ENCODE peak calls at places on chromosomes 2 and 18, in six cellular contexts. One of them, this sample, is unnamed.

GRCh38 chr2:106025796-106026195 is 168.3 kb downstream of the UXS1 start:
- DNase-seq in cardiac muscle cell: no peak
- DNase-seq in stimulated activated CD4-positive, alpha-beta T cell treated with anti-CD3 and anti-CD28 coated beads, Interleukin-2, amount 100 ng/mL, for 48 hours: no peak
- DNase-seq in activated T-helper 9 cell treated with anti-CD3 and anti-CD28 coated beads, Interleukin-2, amount 50 U/mL, for 16 hours: no peak
- DNase-seq in iPS-NIHi11: no peak
- DNase-seq in KBM-7: no peak
- DNase-seq in this sample: no peak

GRCh38 chr2:193966590-193966989 is 1690.4 kb upstream of the SLC39A10 start:
- DNase-seq in iPS-NIHi11: peak
- DNase-seq in cardiac muscle cell: no peak
- DNase-seq in activated T-helper 9 cell treated with anti-CD3 and anti-CD28 coated beads, Interleukin-2, amount 50 U/mL, for 16 hours: no peak
- DNase-seq in KBM-7: no peak
- DNase-seq in stimulated activated CD4-positive, alpha-beta T cell treated with anti-CD3 and anti-CD28 coated beads, Interleukin-2, amount 100 ng/mL, for 48 hours: no peak
- DNase-seq in this sample: no peak

GRCh38 chr18:10259934-10260333 is 194.5 kb upstream of the APCDD1 start:
- DNase-seq in cardiac muscle cell: no peak
- DNase-seq in stimulated activated CD4-positive, alpha-beta T cell treated with anti-CD3 and anti-CD28 coated beads, Interleukin-2, amount 100 ng/mL, for 48 hours: no peak
- DNase-seq in iPS-NIHi11: no peak
- DNase-seq in KBM-7: no peak
- DNase-seq in activated T-helper 9 cell treated with anti-CD3 and anti-CD28 coated beads, Interleukin-2, amount 50 U/mL, for 16 hours: no peak
- DNase-seq in this sample: no peak

GRCh38 chr2:43114210-43114609 is 112.2 kb downstream of the ZFP36L2 start:
- DNase-seq in activated T-helper 9 cell treated with anti-CD3 and anti-CD28 coated beads, Interleukin-2, amount 50 U/mL, for 16 hours: no peak
- DNase-seq in iPS-NIHi11: no peak
- DNase-seq in cardiac muscle cell: no peak
- DNase-seq in stimulated activated CD4-positive, alpha-beta T cell treated with anti-CD3 and anti-CD28 coated beads, Interleukin-2, amount 100 ng/mL, for 48 hours: no peak
- DNase-seq in KBM-7: peak
- DNase-seq in this sample: no peak

GRCh38 chr2:42079737-42080287 is 32.0 kb downstream of the PKDCC start:
- DNase-seq in iPS-NIHi11: no peak
- DNase-seq in cardiac muscle cell: no peak
- DNase-seq in activated T-helper 9 cell treated with anti-CD3 and anti-CD28 coated beads, Interleukin-2, amount 50 U/mL, for 16 hours: no peak
- DNase-seq in stimulated activated CD4-positive, alpha-beta T cell treated with anti-CD3 and anti-CD28 coated beads, Interleukin-2, amount 100 ng/mL, for 48 hours: no peak
- DNase-seq in KBM-7: no peak
- DNase-seq in this sample: no peak

GRCh38 chr2:101788995-101789970 is 91.8 kb downstream of the MAP4K4 start:
- DNase-seq in activated T-helper 9 cell treated with anti-CD3 and anti-CD28 coated beads, Interleukin-2, amount 50 U/mL, for 16 hours: no peak
- DNase-seq in stimulated activated CD4-positive, alpha-beta T cell treated with anti-CD3 and anti-CD28 coated beads, Interleukin-2, amount 100 ng/mL, for 48 hours: no peak
- DNase-seq in cardiac muscle cell: no peak
- DNase-seq in iPS-NIHi11: no peak
- DNase-seq in KBM-7: no peak
- DNase-seq in this sample: no peak

GRCh38 chr2:231336700-231337099 is 58.8 kb upstream of the B3GNT7 start:
- DNase-seq in activated T-helper 9 cell treated with anti-CD3 and anti-CD28 coated beads, Interleukin-2, amount 50 U/mL, for 16 hours: no peak
- DNase-seq in iPS-NIHi11: no peak
- DNase-seq in stimulated activated CD4-positive, alpha-beta T cell treated with anti-CD3 and anti-CD28 coated beads, Interleukin-2, amount 100 ng/mL, for 48 hours: no peak
- DNase-seq in KBM-7: no peak
- DNase-seq in cardiac muscle cell: no peak
- DNase-seq in this sample: no peak

GRCh38 chr2:192030289-192030688 is 164.4 kb downstream of the TMEFF2 start:
- DNase-seq in KBM-7: no peak
- DNase-seq in iPS-NIHi11: no peak
- DNase-seq in activated T-helper 9 cell treated with anti-CD3 and anti-CD28 coated beads, Interleukin-2, amount 50 U/mL, for 16 hours: no peak
- DNase-seq in stimulated activated CD4-positive, alpha-beta T cell treated with anti-CD3 and anti-CD28 coated beads, Interleukin-2, amount 100 ng/mL, for 48 hours: no peak
- DNase-seq in cardiac muscle cell: no peak
- DNase-seq in this sample: no peak

GRCh38 chr2:104090407-104090806 is 763.5 kb upstream of the POU3F3 start:
- DNase-seq in iPS-NIHi11: no peak
- DNase-seq in activated T-helper 9 cell treated with anti-CD3 and anti-CD28 coated beads, Interleukin-2, amount 50 U/mL, for 16 hours: no peak
- DNase-seq in KBM-7: no peak
- DNase-seq in stimulated activated CD4-positive, alpha-beta T cell treated with anti-CD3 and anti-CD28 coated beads, Interleukin-2, amount 100 ng/mL, for 48 hours: no peak
- DNase-seq in cardiac muscle cell: no peak
- DNase-seq in this sample: no peak

GRCh38 chr2:120347387-120348010 is 1.6 kb downstream of the INHBB start:
- DNase-seq in stimulated activated CD4-positive, alpha-beta T cell treated with anti-CD3 and anti-CD28 coated beads, Interleukin-2, amount 100 ng/mL, for 48 hours: no peak
- DNase-seq in KBM-7: no peak
- DNase-seq in cardiac muscle cell: peak
- DNase-seq in activated T-helper 9 cell treated with anti-CD3 and anti-CD28 coated beads, Interleukin-2, amount 50 U/mL, for 16 hours: no peak
- DNase-seq in iPS-NIHi11: no peak
- DNase-seq in this sample: no peak

GRCh38 chr2:169007941-169008340 is 23.2 kb downstream of the ABCB11 start:
- DNase-seq in KBM-7: peak
- DNase-seq in iPS-NIHi11: no peak
- DNase-seq in stimulated activated CD4-positive, alpha-beta T cell treated with anti-CD3 and anti-CD28 coated beads, Interleukin-2, amount 100 ng/mL, for 48 hours: no peak
- DNase-seq in cardiac muscle cell: no peak
- DNase-seq in activated T-helper 9 cell treated with anti-CD3 and anti-CD28 coated beads, Interleukin-2, amount 50 U/mL, for 16 hours: no peak
- DNase-seq in this sample: no peak

GRCh38 chr2:180006236-180006635 is 861 bp downstream of the CWC22 start:
- DNase-seq in cardiac muscle cell: no peak
- DNase-seq in stimulated activated CD4-positive, alpha-beta T cell treated with anti-CD3 and anti-CD28 coated beads, Interleukin-2, amount 100 ng/mL, for 48 hours: no peak
- DNase-seq in activated T-helper 9 cell treated with anti-CD3 and anti-CD28 coated beads, Interleukin-2, amount 50 U/mL, for 16 hours: no peak
- DNase-seq in KBM-7: no peak
- DNase-seq in iPS-NIHi11: no peak
- DNase-seq in this sample: no peak